ENCODE peak calls at places on chromosomes 1 and 21, in four cellular contexts. One of them, this sample, is unnamed.

GRCh38 chr1:10965621-10966226 is 46.7 kb upstream of the TARDBP start:
- DNase-seq in H9: no peak
- DNase-seq in H1: no peak
- DNase-seq in trophoblast cell: peak
- DNase-seq in this sample: no peak

GRCh38 chr21:33362044-33362555 is 37.3 kb downstream of the IFNAR1 start:
- DNase-seq in H9: peak
- DNase-seq in H1: peak
- DNase-seq in trophoblast cell: peak
- DNase-seq in this sample: no peak

GRCh38 chr1:197423006-197423405 is 155.0 kb downstream of the CRB1 start:
- DNase-seq in H9: no peak
- DNase-seq in H1: no peak
- DNase-seq in trophoblast cell: no peak
- DNase-seq in this sample: no peak

GRCh38 chr1:38135621-38136414 is 89.2 kb upstream of the POU3F1 start:
- DNase-seq in H9: no peak
- DNase-seq in H1: peak
- DNase-seq in trophoblast cell: no peak
- DNase-seq in this sample: no peak

GRCh38 chr1:110262846-110263631 is 52.9 kb downstream of the KCNC4 start:
- DNase-seq in H9: no peak
- DNase-seq in H1: no peak
- DNase-seq in trophoblast cell: no peak
- DNase-seq in this sample: no peak

GRCh38 chr1:228897901-228898300 is 162.6 kb downstream of the RHOU start:
- DNase-seq in H9: no peak
- DNase-seq in H1: no peak
- DNase-seq in trophoblast cell: no peak
- DNase-seq in this sample: no peak

GRCh38 chr1:59057801-59058200 is 239.1 kb upstream of the FGGY start:
- DNase-seq in H9: no peak
- DNase-seq in H1: no peak
- DNase-seq in trophoblast cell: no peak
- DNase-seq in this sample: no peak

GRCh38 chr1:219066098-219066497 is 107.6 kb upstream of the LYPLAL1 start:
- DNase-seq in H9: no peak
- DNase-seq in H1: no peak
- DNase-seq in trophoblast cell: no peak
- DNase-seq in this sample: no peak

GRCh38 chr1:212218911-212219310 is 66.3 kb upstream of the PPP2R5A start:
- DNase-seq in H9: no peak
- DNase-seq in H1: no peak
- DNase-seq in trophoblast cell: no peak
- DNase-seq in this sample: no peak

GRCh38 chr1:37255111-37255795 is 219.1 kb upstream of the ZC3H12A start:
- DNase-seq in H9: peak
- DNase-seq in H1: peak
- DNase-seq in trophoblast cell: peak
- DNase-seq in this sample: peak

GRCh38 chr1:29800120-29800519 is 563.8 kb downstream of the PTPRU start:
- DNase-seq in H9: no peak
- DNase-seq in H1: no peak
- DNase-seq in trophoblast cell: no peak
- DNase-seq in this sample: no peak

GRCh38 chr1:77018386-77019156 is 151.3 kb downstream of the ST6GALNAC5 start:
- DNase-seq in H9: peak
- DNase-seq in H1: peak
- DNase-seq in trophoblast cell: peak
- DNase-seq in this sample: no peak

GRCh38 chr21:33866851-33867250 is 48.8 kb downstream of the ATP5PO start:
- DNase-seq in H9: no peak
- DNase-seq in H1: no peak
- DNase-seq in trophoblast cell: no peak
- DNase-seq in this sample: no peak

GRCh38 chr1:179079113-179079761 is 2.6 kb upstream of the TOR3A start:
- DNase-seq in H9: peak
- DNase-seq in H1: no peak
- DNase-seq in trophoblast cell: peak
- DNase-seq in this sample: peak

GRCh38 chr1:202968895-202969295 is 1.8 kb upstream of the CYB5R1 start:
- DNase-seq in H9: peak
- DNase-seq in H1: peak
- DNase-seq in trophoblast cell: peak
- DNase-seq in this sample: peak

GRCh38 chr1:19678493-19678892 is 13.8 kb downstream of the HTR6 start:
- DNase-seq in H9: no peak
- DNase-seq in H1: no peak
- DNase-seq in trophoblast cell: no peak
- DNase-seq in this sample: no peak

GRCh38 chr1:83109692-83110091 is 889.2 kb downstream of the TTLL7 start:
- DNase-seq in H9: no peak
- DNase-seq in H1: no peak
- DNase-seq in trophoblast cell: peak
- DNase-seq in this sample: no peak

GRCh38 chr1:83114136-83114834 is 884.6 kb downstream of the TTLL7 start:
- DNase-seq in H9: no peak
- DNase-seq in H1: no peak
- DNase-seq in trophoblast cell: no peak
- DNase-seq in this sample: no peak

GRCh38 chr1:83113686-83114085 is 885.2 kb downstream of the TTLL7 start:
- DNase-seq in H9: no peak
- DNase-seq in H1: no peak
- DNase-seq in trophoblast cell: peak
- DNase-seq in this sample: no peak

GRCh38 chr1:83112248-83112885 is 886.6 kb downstream of the TTLL7 start:
- DNase-seq in H9: no peak
- DNase-seq in H1: no peak
- DNase-seq in trophoblast cell: no peak
- DNase-seq in this sample: no peak

DNA sequence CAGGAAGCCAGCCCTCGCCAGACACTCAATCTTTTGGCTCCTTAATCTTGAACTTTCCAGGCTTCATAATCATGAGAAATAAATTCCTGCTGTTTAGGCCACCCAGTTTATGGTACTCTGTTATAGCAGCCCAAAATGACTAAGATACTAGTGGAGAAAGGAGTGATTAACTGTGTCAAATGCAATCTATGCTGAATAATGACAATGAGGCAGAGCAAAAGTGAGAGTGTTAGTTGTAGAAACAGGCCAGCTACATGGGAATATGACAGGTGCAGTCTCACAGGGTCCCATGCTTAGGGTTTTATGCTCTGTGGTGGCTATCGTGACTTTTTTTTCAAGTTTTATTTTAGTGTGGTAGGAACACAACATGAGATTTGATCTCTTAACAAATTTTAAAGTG is 888.8 kb downstream of the TTLL7 start:
- DNase-seq in H9: no peak
- DNase-seq in H1: no peak
- DNase-seq in trophoblast cell: no peak
- DNase-seq in this sample: no peak
- H2BK120ac ChIP-seq in H9: no peak
- H2BK120ac ChIP-seq in H1: no peak
- H2BK120ac ChIP-seq in trophoblast cell: no peak
- H2BK120ac ChIP-seq in this sample: no peak

GRCh38 chr1:26959722-26960624 is at the start of gene KDF1:
- DNase-seq in H9: peak
- DNase-seq in H1: peak
- DNase-seq in trophoblast cell: peak
- DNase-seq in this sample: no peak
- H3K9ac ChIP-seq in H9: peak
- H3K9ac ChIP-seq in H1: peak
- H3K9ac ChIP-seq in trophoblast cell: peak
- H3K9ac ChIP-seq in this sample: peak

GRCh38 chr21:35106246-35106835 is 57.2 kb upstream of the RUNX1 start:
- DNase-seq in H9: no peak
- DNase-seq in H1: no peak
- DNase-seq in trophoblast cell: no peak
- DNase-seq in this sample: no peak

GRCh38 chr21:35099310-35099709 is 50.2 kb upstream of the RUNX1 start:
- DNase-seq in H9: no peak
- DNase-seq in H1: no peak
- DNase-seq in trophoblast cell: no peak
- DNase-seq in this sample: no peak

GRCh38 chr21:35107520-35107919 is 58.4 kb upstream of the RUNX1 start:
- DNase-seq in H9: no peak
- DNase-seq in H1: no peak
- DNase-seq in trophoblast cell: no peak
- DNase-seq in this sample: no peak

GRCh38 chr21:35100351-35100771 is 51.3 kb upstream of the RUNX1 start:
- DNase-seq in H9: no peak
- DNase-seq in H1: no peak
- DNase-seq in trophoblast cell: no peak
- DNase-seq in this sample: no peak

GRCh38 chr21:35102488-35103407 is 53.6 kb upstream of the RUNX1 start:
- DNase-seq in H9: no peak
- DNase-seq in H1: no peak
- DNase-seq in trophoblast cell: peak
- DNase-seq in this sample: no peak
- H2BK12ac ChIP-seq in H9: no peak
- H2BK12ac ChIP-seq in H1: no peak
- H2BK12ac ChIP-seq in trophoblast cell: no peak
- H2BK12ac ChIP-seq in this sample: no peak

GRCh38 chr1:241419986-241420385 is 63.0 kb upstream of the RGS7 start:
- DNase-seq in H9: no peak
- DNase-seq in H1: no peak
- DNase-seq in trophoblast cell: peak
- DNase-seq in this sample: no peak
- H2BK120ac ChIP-seq in H9: no peak
- H2BK120ac ChIP-seq in H1: no peak
- H2BK120ac ChIP-seq in trophoblast cell: no peak
- H2BK120ac ChIP-seq in this sample: no peak

DNA sequence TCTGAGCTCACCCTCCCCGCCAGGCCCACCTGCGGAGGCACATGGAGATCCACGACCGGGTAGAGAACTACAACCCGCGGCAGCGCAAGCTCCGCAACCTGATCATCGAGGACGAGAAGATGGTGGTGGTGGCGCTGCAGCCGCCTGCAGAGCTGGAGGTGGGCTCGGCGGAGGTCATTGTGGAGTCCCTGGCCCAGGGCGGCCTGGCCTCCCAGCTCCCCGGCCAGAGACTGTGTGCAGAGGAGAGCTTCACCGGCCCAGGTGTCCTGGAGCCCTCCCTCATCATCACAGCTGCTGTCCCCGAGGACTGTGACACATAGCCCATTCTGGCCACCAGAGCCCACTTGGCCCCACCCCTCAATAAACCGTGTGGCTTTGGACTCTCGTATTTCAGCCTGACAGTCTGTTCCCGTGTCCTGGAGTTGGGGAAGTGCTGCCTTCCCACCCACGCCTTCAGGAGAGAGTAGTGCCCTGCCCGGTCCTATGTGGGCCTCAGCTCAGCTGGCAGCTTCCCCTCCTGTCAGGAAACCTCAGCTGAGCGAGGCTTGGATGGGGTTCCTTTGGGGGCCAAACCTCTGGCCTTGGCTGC is 9.2 kb downstream of the ZBTB48 start:
- DNase-seq in H9: no peak
- DNase-seq in H1: no peak
- DNase-seq in trophoblast cell: no peak
- DNase-seq in this sample: no peak
- H3K9ac ChIP-seq in H9: no peak
- H3K9ac ChIP-seq in H1: no peak
- H3K9ac ChIP-seq in trophoblast cell: no peak
- H3K9ac ChIP-seq in this sample: no peak